ENCODE peak calls at places on chromosomes 7 and 10, in ten cellular contexts. Q is left colon, V is HFFc6, Y is GM04504, J is PC-3, G is neural progenitor cell, M is heart right ventricle, L is breast epithelium, S is suprapubic skin, D is mucosa of gallbladder. C is an unnamed sample.

GRCh38 chr7:82183633-82184032 is 259.9 kb downstream of the CACNA2D1 start:
- DNase-seq in D (no peak), Q (no peak), J (peak), Y (peak), V (peak), M (no peak), S (no peak), G (no peak), L (no peak), C (no peak)

GRCh38 chr10:30219977-30220751 is 128.9 kb downstream of the MTPAP start:
- DNase-seq in L (no peak), G (peak), S (no peak), J (no peak), M (no peak), D (no peak), Y (peak), V (no peak), Q (no peak), C (peak)

GRCh38 chr7:128841961-128842673 is 11.9 kb downstream of the FLNC start:
- DNase-seq in M (no peak), S (no peak), J (peak), V (no peak), Y (no peak), Q (no peak), D (no peak), G (peak), L (no peak), C (no peak)

GRCh38 chr10:129058664-129059155 is 408.3 kb upstream of the MGMT start:
- DNase-seq in J (no peak), L (no peak), G (no peak), Y (no peak), V (no peak), S (no peak), M (no peak), Q (no peak), D (no peak), C (no peak)

GRCh38 chr7:102439963-102440795 is 6.8 kb downstream of the ORAI2 start:
- DNase-seq in V (peak), S (no peak), L (peak), D (peak), Q (no peak), J (peak), Y (peak), G (peak), M (peak), C (peak)

GRCh38 chr7:143485500-143485899 is 7.8 kb downstream of the TAS2R41 start:
- DNase-seq in M (no peak), G (no peak), L (no peak), V (peak), S (no peak), Q (no peak), D (no peak), Y (no peak), J (no peak), C (no peak)

GRCh38 chr7:23709081-23709746 is 805 bp upstream of the STK31 start:
- DNase-seq in G (no peak), Y (no peak), J (peak), V (no peak), S (no peak), L (no peak), D (no peak), M (no peak), Q (no peak), C (no peak)

GRCh38 chr10:116760919-116761318 is 18.6 kb upstream of the HSPA12A start:
- DNase-seq in S (no peak), J (no peak), Q (no peak), M (no peak), L (no peak), D (no peak), G (no peak), Y (no peak), V (no peak), C (no peak)

GRCh38 chr7:4138866-4139265 is 543.2 kb upstream of the FOXK1 start:
- DNase-seq in L (no peak), Q (no peak), Y (no peak), V (no peak), S (no peak), G (no peak), D (no peak), M (no peak), J (no peak), C (no peak)

GRCh38 chr7:18610331-18610948 is 114.9 kb downstream of the HDAC9 start:
- DNase-seq in G (peak), L (no peak), S (no peak), V (peak), Q (no peak), M (no peak), J (peak), Y (no peak), D (no peak), C (no peak)

GRCh38 chr7:149495785-149496641 is 1.6 kb downstream of the ZNF746 start:
- DNase-seq in J (peak), Y (peak), Q (peak), L (peak), S (no peak), D (peak), V (peak), G (no peak), M (peak), C (peak)

GRCh38 chr7:95628831-95629439 is 32.6 kb upstream of the PDK4 start:
- DNase-seq in Q (no peak), M (peak), G (no peak), L (no peak), Y (no peak), D (no peak), S (no peak), V (no peak), J (no peak), C (peak)